ENCODE peak calls at places on chromosomes 11 and 22, in six cellular contexts. W, P, J, C, X and N are unnamed samples.

GRCh38 chr11:94664336-94664735 is 97.2 kb downstream of the PIWIL4 start:
- DNase-seq in W (no peak), P (no peak), J (no peak), C (no peak), X (no peak), N (no peak)

GRCh38 chr11:128472128-128473110 is 114.9 kb downstream of the ETS1 start:
- DNase-seq in W (no peak), P (peak; percentile 78), J (peak; percentile 81), C (no peak), X (no peak), N (no peak)

GRCh38 chr11:133896028-133896427 is 50.7 kb upstream of the SPATA19 start:
- DNase-seq in W (no peak), P (no peak), J (no peak), C (no peak), X (no peak), N (no peak)

GRCh38 chr11:114317738-114318137 is 21.5 kb downstream of the NNMT start:
- DNase-seq in W (peak; percentile 51), P (no peak), J (peak; percentile 64), C (no peak), X (no peak), N (no peak)

GRCh38 chr11:133977067-133977681 is 20.4 kb upstream of the IGSF9B start:
- DNase-seq in W (no peak), P (no peak), J (no peak), C (no peak), X (no peak), N (no peak)

GRCh38 chr11:132822294-132822693 is 710.0 kb downstream of the OPCML start:
- DNase-seq in W (no peak), P (no peak), J (no peak), C (no peak), X (no peak), N (no peak)

GRCh38 chr11:126153006-126153405 is 58.4 kb downstream of the RPUSD4 start:
- DNase-seq in W (no peak), P (no peak), J (no peak), C (no peak), X (no peak), N (no peak)

GRCh38 chr11:91263698-91264097 is 960.9 kb upstream of the FAT3 start:
- DNase-seq in W (no peak), P (no peak), J (no peak), C (no peak), X (no peak), N (no peak)

GRCh38 chr11:103907548-103908455 is 128.6 kb upstream of the DDI1 start:
- DNase-seq in W (no peak), P (no peak), J (peak; percentile 64), C (no peak), X (no peak), N (peak; percentile 18)

GRCh38 chr11:64850979-64851567 is 6.6 kb upstream of the CDC42BPG start:
- DNase-seq in W (no peak), P (no peak), J (no peak), C (no peak), X (no peak), N (no peak)

GRCh38 chr11:66157182-66157864 is 87.3 kb downstream of the PACS1 start:
- DNase-seq in W (no peak), P (no peak), J (peak; percentile 31), C (no peak), X (no peak), N (no peak)

GRCh38 chr11:103586756-103587155 is 449.7 kb upstream of the DDI1 start:
- DNase-seq in W (no peak), P (no peak), J (peak; percentile 41), C (no peak), X (no peak), N (no peak)

GRCh38 chr11:60116996-60117790 is 28.7 kb downstream of the MS4A2 start:
- DNase-seq in W (no peak), P (no peak), J (no peak), C (no peak), X (no peak), N (no peak)

GRCh38 chr11:122998727-122999370 is 17.2 kb upstream of the BSX start:
- DNase-seq in W (no peak), P (no peak), J (peak; percentile 28), C (no peak), X (no peak), N (no peak)

GRCh38 chr11:121634273-121634672 is 181.5 kb upstream of the SORL1-AS1 start:
- DNase-seq in W (no peak), P (no peak), J (no peak), C (no peak), X (no peak), N (no peak)

GRCh38 chr11:101401245-101401644 is 182.6 kb downstream of the TRPC6 start:
- DNase-seq in W (no peak), P (no peak), J (peak; percentile 47), C (no peak), X (no peak), N (no peak)

GRCh38 chr22:35430897-35431322 is 31.0 kb downstream of the MCM5 start:
- DNase-seq in W (peak; percentile 80), P (peak; percentile 72), J (peak; percentile 90), C (no peak), X (peak; percentile 97), N (peak; percentile 60)

GRCh38 chr11:122007611-122008071 is 108.4 kb downstream of the BLID start:
- DNase-seq in W (peak; percentile 54), P (no peak), J (peak; percentile 25), C (no peak), X (peak; percentile 79), N (peak; percentile 56)

GRCh38 chr11:93489841-93490240 is 53.4 kb downstream of the SMCO4 start:
- DNase-seq in W (no peak), P (no peak), J (no peak), C (no peak), X (no peak), N (no peak)

GRCh38 chr22:32753591-32753990 is 47.9 kb upstream of the TIMP3 start:
- DNase-seq in W (no peak), P (no peak), J (no peak), C (no peak), X (no peak), N (no peak)

GRCh38 chr11:33542921-33543320 is 157.7 kb downstream of the C11orf91 start:
- DNase-seq in W (peak; percentile 28), P (peak; percentile 68), J (peak; percentile 67), C (no peak), X (no peak), N (no peak)

GRCh38 chr11:60130496-60130895 is 42.0 kb downstream of the MS4A2 start:
- DNase-seq in W (no peak), P (peak; percentile 81), J (peak; percentile 2), C (no peak), X (no peak), N (no peak)

GRCh38 chr11:36469063-36469462 is 41.0 kb downstream of the TRAF6 start:
- DNase-seq in W (no peak), P (no peak), J (peak; percentile 56), C (no peak), X (no peak), N (no peak)

DNA sequence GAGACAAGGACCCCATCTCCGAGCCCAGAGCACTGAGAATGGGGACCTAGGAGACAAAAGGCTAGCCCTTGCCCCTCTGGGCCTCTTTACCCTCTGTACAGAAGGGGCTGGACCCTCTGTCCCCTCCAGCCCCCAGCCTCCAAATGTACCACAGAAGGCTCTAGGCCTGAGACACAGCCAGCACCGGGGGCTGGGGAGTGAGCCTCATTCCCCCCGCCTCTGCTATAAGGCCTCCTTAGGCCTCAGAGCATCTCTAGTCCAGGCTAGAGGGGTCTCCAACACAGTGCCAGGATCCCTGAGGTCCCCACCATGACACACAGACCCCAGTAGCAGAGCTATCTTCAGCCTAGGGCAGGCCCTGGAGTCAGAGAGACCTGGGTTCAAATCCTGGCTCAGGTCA is 4.8 kb downstream of the SMTN start:
- DNase-seq in W (no peak), P (no peak), J (no peak), C (no peak), X (no peak), N (no peak)
- H3K4me3 ChIP-seq in W (peak overlapping the region; percentile 92), P (no peak overlapping the region), J (peak overlapping the region; percentile 75), C (no peak overlapping the region), X (no peak overlapping the region), N (no peak overlapping the region)

DNA sequence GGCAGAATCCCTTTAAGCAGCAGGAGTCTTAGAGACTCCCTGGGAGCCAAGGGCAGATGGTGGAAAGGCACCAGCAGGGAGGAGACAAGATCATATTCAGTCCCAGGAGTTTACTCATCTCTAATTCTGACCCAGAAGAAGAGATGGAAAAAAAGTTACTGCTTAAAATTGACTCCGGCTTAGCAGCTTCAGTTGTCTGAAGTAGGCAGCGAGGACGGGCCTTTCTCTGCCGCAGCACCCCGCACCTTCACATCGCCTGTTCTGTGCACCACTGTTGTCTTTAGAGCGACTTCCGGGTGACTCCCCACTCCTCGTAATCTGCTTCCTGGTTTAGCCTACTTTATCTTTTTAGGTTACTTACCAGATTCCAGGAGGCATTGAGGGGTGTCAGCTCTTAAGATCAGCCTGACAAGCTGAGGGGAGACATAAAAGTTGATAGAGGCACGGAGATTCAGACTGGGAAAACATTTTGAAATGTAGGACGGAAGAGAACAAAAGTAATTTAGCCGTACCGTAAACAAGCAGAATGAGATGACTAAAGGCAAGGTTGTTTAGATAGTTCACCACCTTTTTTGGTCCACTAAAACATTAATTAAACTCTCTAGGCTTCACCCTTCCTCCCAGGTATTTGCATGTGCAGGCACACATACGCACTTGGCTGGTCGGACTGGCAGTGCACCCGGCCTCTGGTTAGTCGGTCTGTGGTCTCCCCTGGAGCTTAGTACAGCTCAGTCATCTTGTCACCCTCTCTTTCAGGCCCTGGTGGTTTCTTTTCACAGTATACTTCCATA is 74.3 kb downstream of the CECR2 start:
- DNase-seq in W (no peak), P (no peak), J (peak; percentile 23), C (no peak), X (no peak), N (no peak)
- H3K4me3 ChIP-seq in W (no peak overlapping the region), P (no peak overlapping the region), J (no peak overlapping the region), C (no peak overlapping the region), X (no peak overlapping the region), N (no peak overlapping the region)

GRCh38 chr11:79117488-79117887 is 323.3 kb downstream of the TENM4 start:
- DNase-seq in W (no peak), P (no peak), J (no peak), C (no peak), X (no peak), N (no peak)

GRCh38 chr11:79119491-79120284 is 321.1 kb downstream of the TENM4 start:
- DNase-seq in W (no peak), P (no peak), J (no peak), C (no peak), X (no peak), N (no peak)

GRCh38 chr11:79122759-79123158 is 318.1 kb downstream of the TENM4 start:
- DNase-seq in W (no peak), P (no peak), J (no peak), C (no peak), X (no peak), N (no peak)

GRCh38 chr11:79116600-79116999 is 324.2 kb downstream of the TENM4 start:
- DNase-seq in W (no peak), P (no peak), J (no peak), C (no peak), X (no peak), N (no peak)

DNA sequence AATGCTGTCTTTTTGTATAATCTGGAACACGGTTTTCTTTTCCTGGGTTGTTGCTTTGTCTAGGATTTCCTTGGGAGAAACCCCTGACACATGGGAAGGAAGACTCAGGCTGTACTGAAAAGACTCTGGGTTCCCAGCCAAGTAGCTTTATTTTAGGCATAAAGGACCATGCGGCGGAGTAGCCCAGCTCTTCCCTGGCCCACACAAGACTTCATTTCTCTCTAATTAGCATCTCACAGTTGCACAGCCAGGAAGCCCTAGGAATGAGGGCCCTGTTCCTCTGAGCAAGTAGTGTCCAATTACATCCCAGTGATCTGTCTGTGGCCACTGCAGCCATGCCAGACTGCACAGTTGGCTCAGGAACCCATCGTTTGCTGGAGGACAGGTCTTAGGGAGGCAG is 319.5 kb downstream of the TENM4 start:
- DNase-seq in W (no peak), P (no peak), J (no peak), C (no peak), X (no peak), N (peak; percentile 31)
- H3K4me3 ChIP-seq in W (no peak overlapping the region), P (no peak overlapping the region), J (no peak overlapping the region), C (no peak overlapping the region), X (no peak overlapping the region), N (no peak overlapping the region)

GRCh38 chr11:61949169-61950034 is 749 bp upstream of the BEST1 start:
- DNase-seq in W (peak; percentile 89), P (no peak), J (peak; percentile 96), C (no peak), X (peak; percentile 95), N (peak; percentile 90)
- H3K4me3 ChIP-seq in W (no peak overlapping the region), P (no peak overlapping the region), J (no peak overlapping the region), C (no peak overlapping the region), X (no peak overlapping the region), N (no peak overlapping the region)